ENCODE peak calls at places on chromosome 14, in ten cellular contexts. One of them, this sample, is unnamed.

GRCh38 chr14:19974844-19975243 is 547 bp upstream of the OR4K15 start:
- DNase-seq in WTC11: no peak
- DNase-seq in endothelial cell: no peak
- DNase-seq in AG09309: no peak
- DNase-seq in osteocyte: no peak
- DNase-seq in ovary: no peak
- DNase-seq in GM23338: no peak
- DNase-seq in astrocyte of the cerebellum: no peak
- DNase-seq in esophagus squamous epithelium: no peak
- DNase-seq in mucosa of descending colon: no peak
- DNase-seq in this sample: no peak

GRCh38 chr14:91283666-91284065 is 39.2 kb upstream of the GPR68 start:
- DNase-seq in WTC11: no peak
- DNase-seq in endothelial cell: no peak
- DNase-seq in AG09309: no peak
- DNase-seq in osteocyte: no peak
- DNase-seq in ovary: no peak
- DNase-seq in GM23338: no peak
- DNase-seq in astrocyte of the cerebellum: no peak
- DNase-seq in esophagus squamous epithelium: no peak
- DNase-seq in mucosa of descending colon: no peak
- DNase-seq in this sample: no peak

GRCh38 chr14:94474581-94475031 is 1.4 kb downstream of the SERPINA9 start:
- DNase-seq in WTC11: no peak
- DNase-seq in endothelial cell: no peak
- DNase-seq in AG09309: no peak
- DNase-seq in osteocyte: no peak
- DNase-seq in ovary: no peak
- DNase-seq in GM23338: peak; percentile 38
- DNase-seq in astrocyte of the cerebellum: peak; percentile 43
- DNase-seq in esophagus squamous epithelium: no peak
- DNase-seq in mucosa of descending colon: no peak
- DNase-seq in this sample: no peak

GRCh38 chr14:90903101-90903500 is 86.9 kb upstream of the TTC7B start:
- DNase-seq in WTC11: peak; percentile 45
- DNase-seq in endothelial cell: peak; percentile 55
- DNase-seq in AG09309: peak; percentile 8
- DNase-seq in osteocyte: no peak
- DNase-seq in ovary: peak; percentile 38
- DNase-seq in GM23338: peak; percentile 78
- DNase-seq in astrocyte of the cerebellum: peak; percentile 36
- DNase-seq in esophagus squamous epithelium: no peak
- DNase-seq in mucosa of descending colon: no peak
- DNase-seq in this sample: no peak

GRCh38 chr14:37594238-37594915 is 672 bp downstream of the FOXA1 start:
- DNase-seq in WTC11: peak; percentile 77
- DNase-seq in endothelial cell: peak; percentile 80
- DNase-seq in AG09309: peak; percentile 34
- DNase-seq in osteocyte: no peak
- DNase-seq in ovary: no peak
- DNase-seq in GM23338: peak; percentile 89
- DNase-seq in astrocyte of the cerebellum: peak; percentile 61
- DNase-seq in esophagus squamous epithelium: no peak
- DNase-seq in mucosa of descending colon: peak; percentile 56
- DNase-seq in this sample: peak; percentile 56

GRCh38 chr14:105207460-105207901 is 26.4 kb upstream of the NUDT14 start:
- DNase-seq in WTC11: peak; percentile 39
- DNase-seq in endothelial cell: no peak
- DNase-seq in AG09309: no peak
- DNase-seq in osteocyte: no peak
- DNase-seq in ovary: no peak
- DNase-seq in GM23338: peak; percentile 52
- DNase-seq in astrocyte of the cerebellum: no peak
- DNase-seq in esophagus squamous epithelium: no peak
- DNase-seq in mucosa of descending colon: no peak
- DNase-seq in this sample: no peak

GRCh38 chr14:98010791-98011190 is 1213.6 kb downstream of the VRK1 start:
- DNase-seq in WTC11: no peak
- DNase-seq in endothelial cell: no peak
- DNase-seq in AG09309: no peak
- DNase-seq in osteocyte: no peak
- DNase-seq in ovary: no peak
- DNase-seq in GM23338: no peak
- DNase-seq in astrocyte of the cerebellum: no peak
- DNase-seq in esophagus squamous epithelium: no peak
- DNase-seq in mucosa of descending colon: no peak
- DNase-seq in this sample: no peak

GRCh38 chr14:55605793-55606192 is 25.8 kb downstream of the KTN1 start:
- DNase-seq in WTC11: no peak
- DNase-seq in endothelial cell: no peak
- DNase-seq in AG09309: no peak
- DNase-seq in osteocyte: no peak
- DNase-seq in ovary: no peak
- DNase-seq in GM23338: peak; percentile 63
- DNase-seq in astrocyte of the cerebellum: no peak
- DNase-seq in esophagus squamous epithelium: no peak
- DNase-seq in mucosa of descending colon: no peak
- DNase-seq in this sample: no peak

GRCh38 chr14:36402867-36403266 is 82.4 kb upstream of the MBIP start:
- DNase-seq in WTC11: no peak
- DNase-seq in endothelial cell: no peak
- DNase-seq in AG09309: no peak
- DNase-seq in osteocyte: no peak
- DNase-seq in ovary: no peak
- DNase-seq in GM23338: peak; percentile 37
- DNase-seq in astrocyte of the cerebellum: no peak
- DNase-seq in esophagus squamous epithelium: no peak
- DNase-seq in mucosa of descending colon: no peak
- DNase-seq in this sample: no peak

GRCh38 chr14:54478621-54479215 is 10.1 kb downstream of the GMFB start:
- DNase-seq in WTC11: no peak
- DNase-seq in endothelial cell: no peak
- DNase-seq in AG09309: no peak
- DNase-seq in osteocyte: no peak
- DNase-seq in ovary: no peak
- DNase-seq in GM23338: no peak
- DNase-seq in astrocyte of the cerebellum: no peak
- DNase-seq in esophagus squamous epithelium: no peak
- DNase-seq in mucosa of descending colon: no peak
- DNase-seq in this sample: no peak

GRCh38 chr14:68727315-68728078 is 65.4 kb downstream of the ZFP36L1 start:
- DNase-seq in WTC11: no peak
- DNase-seq in endothelial cell: no peak
- DNase-seq in AG09309: no peak
- DNase-seq in osteocyte: no peak
- DNase-seq in ovary: no peak
- DNase-seq in GM23338: no peak
- DNase-seq in astrocyte of the cerebellum: no peak
- DNase-seq in esophagus squamous epithelium: no peak
- DNase-seq in mucosa of descending colon: no peak
- DNase-seq in this sample: no peak

GRCh38 chr14:22822017-22822618 is 6.9 kb upstream of the SLC7A7 start:
- DNase-seq in WTC11: peak; percentile 80
- DNase-seq in endothelial cell: no peak
- DNase-seq in AG09309: no peak
- DNase-seq in osteocyte: no peak
- DNase-seq in ovary: no peak
- DNase-seq in GM23338: peak; percentile 86
- DNase-seq in astrocyte of the cerebellum: no peak
- DNase-seq in esophagus squamous epithelium: no peak
- DNase-seq in mucosa of descending colon: no peak
- DNase-seq in this sample: no peak

GRCh38 chr14:24911324-24912095 is 138.4 kb downstream of the STXBP6 start:
- DNase-seq in WTC11: no peak
- DNase-seq in endothelial cell: no peak
- DNase-seq in AG09309: peak; percentile 82
- DNase-seq in osteocyte: no peak
- DNase-seq in ovary: no peak
- DNase-seq in GM23338: no peak
- DNase-seq in astrocyte of the cerebellum: peak; percentile 53
- DNase-seq in esophagus squamous epithelium: no peak
- DNase-seq in mucosa of descending colon: no peak
- DNase-seq in this sample: no peak

DNA sequence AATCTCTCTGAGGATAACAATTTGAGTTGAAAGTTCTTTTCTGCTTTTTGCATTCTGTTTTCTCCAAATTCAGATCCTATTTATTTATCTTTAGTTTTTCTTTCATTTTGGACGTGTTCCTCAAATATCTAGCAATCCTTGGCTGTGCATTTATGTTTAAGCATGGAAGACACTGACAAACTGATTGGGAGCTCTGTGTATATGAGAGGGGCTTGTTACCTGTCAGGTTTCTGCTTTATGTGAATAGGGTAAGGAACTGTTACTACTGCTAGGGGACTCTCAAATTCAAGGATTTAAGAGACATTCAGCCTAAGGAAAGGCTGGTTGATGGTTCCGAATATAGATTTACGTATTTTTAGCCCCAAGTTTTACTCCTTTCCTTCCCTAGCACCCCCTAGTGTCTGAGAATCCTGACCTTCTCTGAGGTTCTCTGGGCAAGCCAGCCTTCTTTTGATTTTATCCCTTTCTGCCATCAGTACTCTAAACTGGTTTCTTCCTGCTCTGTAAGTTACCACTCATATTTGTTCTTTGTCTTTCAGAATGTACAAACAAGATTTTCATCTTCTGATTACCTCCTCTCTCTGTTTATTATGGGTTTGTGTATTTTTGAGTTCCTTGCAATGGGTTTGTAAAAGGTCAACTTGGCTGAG is 30.5 kb downstream of the YLPM1 start:
- DNase-seq in WTC11: no peak
- DNase-seq in endothelial cell: peak; percentile 33
- DNase-seq in AG09309: no peak
- DNase-seq in osteocyte: no peak
- DNase-seq in ovary: no peak
- DNase-seq in GM23338: peak; percentile 60
- DNase-seq in astrocyte of the cerebellum: no peak
- DNase-seq in esophagus squamous epithelium: no peak
- DNase-seq in mucosa of descending colon: no peak
- DNase-seq in this sample: no peak
- TF ChIP-seq CTCF in WTC11: no peak
- TF ChIP-seq CTCF in endothelial cell: no peak
- TF ChIP-seq CTCF in AG09309: peak; percentile 37
- TF ChIP-seq CTCF in osteocyte: peak; percentile 35
- TF ChIP-seq CTCF in ovary: no peak
- TF ChIP-seq CTCF in GM23338: peak; percentile 60
- TF ChIP-seq CTCF in astrocyte of the cerebellum: peak; percentile 29
- TF ChIP-seq CTCF in esophagus squamous epithelium: no peak
- TF ChIP-seq CTCF in mucosa of descending colon: no peak
- TF ChIP-seq CTCF in this sample: no peak

GRCh38 chr14:103904493-103905107 is 23.7 kb upstream of the TDRD9 start:
- DNase-seq in WTC11: no peak
- DNase-seq in endothelial cell: no peak
- DNase-seq in AG09309: no peak
- DNase-seq in osteocyte: no peak
- DNase-seq in ovary: no peak
- DNase-seq in GM23338: no peak
- DNase-seq in astrocyte of the cerebellum: no peak
- DNase-seq in esophagus squamous epithelium: no peak
- DNase-seq in mucosa of descending colon: no peak
- DNase-seq in this sample: no peak

GRCh38 chr14:103908580-103908979 is 19.7 kb upstream of the TDRD9 start:
- DNase-seq in WTC11: no peak
- DNase-seq in endothelial cell: no peak
- DNase-seq in AG09309: no peak
- DNase-seq in osteocyte: no peak
- DNase-seq in ovary: no peak
- DNase-seq in GM23338: no peak
- DNase-seq in astrocyte of the cerebellum: no peak
- DNase-seq in esophagus squamous epithelium: no peak
- DNase-seq in mucosa of descending colon: peak; percentile 19
- DNase-seq in this sample: no peak

GRCh38 chr14:103909531-103910261 is 18.6 kb upstream of the TDRD9 start:
- DNase-seq in WTC11: no peak
- DNase-seq in endothelial cell: no peak
- DNase-seq in AG09309: no peak
- DNase-seq in osteocyte: no peak
- DNase-seq in ovary: no peak
- DNase-seq in GM23338: no peak
- DNase-seq in astrocyte of the cerebellum: no peak
- DNase-seq in esophagus squamous epithelium: no peak
- DNase-seq in mucosa of descending colon: peak; percentile 13
- DNase-seq in this sample: no peak

GRCh38 chr14:103910262-103910935 is 17.9 kb upstream of the TDRD9 start:
- DNase-seq in WTC11: peak; percentile 88
- DNase-seq in endothelial cell: peak; percentile 81
- DNase-seq in AG09309: no peak
- DNase-seq in osteocyte: no peak
- DNase-seq in ovary: peak; percentile 78
- DNase-seq in GM23338: peak; percentile 97
- DNase-seq in astrocyte of the cerebellum: peak; percentile 57
- DNase-seq in esophagus squamous epithelium: no peak
- DNase-seq in mucosa of descending colon: peak; percentile 88
- DNase-seq in this sample: peak; percentile 82

GRCh38 chr14:103905861-103906456 is 22.3 kb upstream of the TDRD9 start:
- DNase-seq in WTC11: peak; percentile 61
- DNase-seq in endothelial cell: peak; percentile 55
- DNase-seq in AG09309: no peak
- DNase-seq in osteocyte: no peak
- DNase-seq in ovary: no peak
- DNase-seq in GM23338: peak; percentile 68
- DNase-seq in astrocyte of the cerebellum: no peak
- DNase-seq in esophagus squamous epithelium: no peak
- DNase-seq in mucosa of descending colon: peak; percentile 40
- DNase-seq in this sample: no peak
- TF ChIP-seq CTCF in WTC11: no peak
- TF ChIP-seq CTCF in endothelial cell: peak; percentile 26
- TF ChIP-seq CTCF in AG09309: no peak
- TF ChIP-seq CTCF in osteocyte: no peak
- TF ChIP-seq CTCF in ovary: no peak
- TF ChIP-seq CTCF in GM23338: peak; percentile 59
- TF ChIP-seq CTCF in astrocyte of the cerebellum: peak; percentile 33
- TF ChIP-seq CTCF in esophagus squamous epithelium: no peak
- TF ChIP-seq CTCF in mucosa of descending colon: no peak
- TF ChIP-seq CTCF in this sample: no peak

DNA sequence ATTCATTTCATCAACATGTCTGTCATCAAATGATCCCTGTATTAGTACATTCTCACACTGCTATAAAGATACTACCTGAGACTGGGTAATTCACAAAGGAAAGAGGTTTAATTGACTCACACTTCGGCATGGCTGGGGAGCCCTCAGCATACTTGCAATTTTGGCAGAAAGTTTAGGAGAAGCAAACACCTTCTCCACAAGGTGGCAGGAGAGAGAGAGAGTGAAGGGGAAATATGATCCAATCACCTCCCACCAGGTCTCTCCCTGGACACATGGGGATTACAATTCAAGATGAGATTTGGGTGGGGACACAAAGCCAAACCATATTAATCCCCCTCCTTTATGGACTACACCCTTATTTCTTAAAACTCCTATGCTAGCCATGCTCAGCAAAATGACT is 932.2 kb downstream of the FLRT2 start:
- DNase-seq in WTC11: peak; percentile 21
- DNase-seq in endothelial cell: peak; percentile 18
- DNase-seq in AG09309: no peak
- DNase-seq in osteocyte: no peak
- DNase-seq in ovary: no peak
- DNase-seq in GM23338: peak; percentile 69
- DNase-seq in astrocyte of the cerebellum: no peak
- DNase-seq in esophagus squamous epithelium: no peak
- DNase-seq in mucosa of descending colon: no peak
- DNase-seq in this sample: no peak
- TF ChIP-seq CTCF in WTC11: peak; percentile 41
- TF ChIP-seq CTCF in endothelial cell: peak; percentile 45
- TF ChIP-seq CTCF in AG09309: peak; percentile 48
- TF ChIP-seq CTCF in osteocyte: peak; percentile 52
- TF ChIP-seq CTCF in ovary: no peak
- TF ChIP-seq CTCF in GM23338: peak; percentile 68
- TF ChIP-seq CTCF in astrocyte of the cerebellum: peak; percentile 34
- TF ChIP-seq CTCF in esophagus squamous epithelium: no peak
- TF ChIP-seq CTCF in mucosa of descending colon: no peak
- TF ChIP-seq CTCF in this sample: no peak

GRCh38 chr14:65622703-65623102 is 210.2 kb downstream of the FUT8 start:
- DNase-seq in WTC11: no peak
- DNase-seq in endothelial cell: no peak
- DNase-seq in AG09309: no peak
- DNase-seq in osteocyte: no peak
- DNase-seq in ovary: no peak
- DNase-seq in GM23338: peak; percentile 18
- DNase-seq in astrocyte of the cerebellum: no peak
- DNase-seq in esophagus squamous epithelium: no peak
- DNase-seq in mucosa of descending colon: no peak
- DNase-seq in this sample: no peak
- TF ChIP-seq CTCF in WTC11: no peak
- TF ChIP-seq CTCF in endothelial cell: no peak
- TF ChIP-seq CTCF in AG09309: no peak
- TF ChIP-seq CTCF in osteocyte: no peak
- TF ChIP-seq CTCF in ovary: no peak
- TF ChIP-seq CTCF in GM23338: peak; percentile 14
- TF ChIP-seq CTCF in astrocyte of the cerebellum: peak; percentile 3
- TF ChIP-seq CTCF in esophagus squamous epithelium: no peak
- TF ChIP-seq CTCF in mucosa of descending colon: no peak
- TF ChIP-seq CTCF in this sample: no peak

This sample was measured in mesothelial cell of epicardium.